ENCODE peak calls at places on chromosomes 6 and 20, in eight cellular contexts. O, V, W, H, T, C, Z and Q are unnamed samples.
A peak's percentile ranks its signal among the peaks of the same experiment; 100 is the strongest.

GRCh38 chr20:62708591-62709536 is at the start of gene NTSR1:
- DNase-seq in O (no peak), V (no peak), W (peak; percentile 45), H (no peak), T (no peak), C (no peak), Z (no peak), Q (no peak)

GRCh38 chr6:27617700-27618689 is 145.1 kb upstream of the ZNF184 start:
- DNase-seq in O (no peak), V (no peak), W (peak; percentile 62), H (no peak), T (no peak), C (peak; percentile 62), Z (peak; percentile 40), Q (peak; percentile 31)

GRCh38 chr6:166588691-166589333 is 2.3 kb upstream of the RAMACL start:
- DNase-seq in O (peak; percentile 83), V (no peak), W (no peak), H (no peak), T (peak; percentile 15), C (no peak), Z (no peak), Q (no peak)

GRCh38 chr6:152380351-152380767 is 256.8 kb downstream of the SYNE1 start:
- DNase-seq in O (no peak), V (no peak), W (no peak), H (no peak), T (no peak), C (no peak), Z (peak; percentile 85), Q (no peak)

GRCh38 chr6:53565886-53566285 is 21.0 kb upstream of the GCLC start:
- DNase-seq in O (no peak), V (no peak), W (no peak), H (no peak), T (no peak), C (no peak), Z (no peak), Q (no peak)

GRCh38 chr6:170286246-170286933 is 4.5 kb downstream of the DLL1 start:
- DNase-seq in O (peak; percentile 82), V (peak; percentile 82), W (peak; percentile 72), H (no peak), T (no peak), C (no peak), Z (no peak), Q (peak; percentile 68)

GRCh38 chr6:31952140-31952805 is 6.4 kb downstream of the CFB start:
- DNase-seq in O (no peak), V (peak; percentile 80), W (peak; percentile 74), H (peak; percentile 37), T (peak; percentile 60), C (no peak), Z (peak; percentile 57), Q (peak; percentile 67)

GRCh38 chr20:17680128-17680835 is 1.8 kb downstream of the RRBP1 start:
- DNase-seq in O (peak; percentile 90), V (peak; percentile 56), W (peak; percentile 27), H (no peak), T (peak; percentile 69), C (no peak), Z (peak; percentile 46), Q (no peak)

GRCh38 chr6:150741633-150742200 is 123.8 kb upstream of the MTHFD1L start:
- DNase-seq in O (no peak), V (no peak), W (no peak), H (no peak), T (no peak), C (peak; percentile 23), Z (peak; percentile 31), Q (peak; percentile 49)

GRCh38 chr6:11002176-11002575 is 41.9 kb downstream of the ELOVL2 start:
- DNase-seq in O (no peak), V (no peak), W (no peak), H (no peak), T (no peak), C (no peak), Z (no peak), Q (no peak)

GRCh38 chr6:57177545-57178225 is 5.6 kb downstream of the BAG2 start:
- DNase-seq in O (peak; percentile 90), V (peak; percentile 70), W (no peak), H (peak; percentile 40), T (no peak), C (no peak), Z (no peak), Q (no peak)

GRCh38 chr6:95572098-95572497 is 5.2 kb upstream of the MANEA start:
- DNase-seq in O (no peak), V (no peak), W (no peak), H (no peak), T (no peak), C (no peak), Z (peak; percentile 11), Q (no peak)

GRCh38 chr6:24719125-24719931 is at the start of gene C6orf62:
- DNase-seq in O (peak; percentile 86), V (peak; percentile 33), W (no peak), H (no peak), T (no peak), C (no peak), Z (peak; percentile 28), Q (peak; percentile 85)

GRCh38 chr6:12119085-12119588 is 107.0 kb downstream of the HIVEP1 start:
- DNase-seq in O (no peak), V (no peak), W (no peak), H (no peak), T (no peak), C (no peak), Z (no peak), Q (peak; percentile 80)

GRCh38 chr6:117483004-117483644 is 650 bp downstream of the DCBLD1 start:
- DNase-seq in O (peak; percentile 88), V (peak; percentile 58), W (peak; percentile 50), H (no peak), T (peak; percentile 12), C (no peak), Z (peak; percentile 64), Q (peak; percentile 43)

GRCh38 chr20:48718914-48719578 is 108.8 kb downstream of the PREX1 start:
- DNase-seq in O (no peak), V (no peak), W (no peak), H (no peak), T (no peak), C (no peak), Z (no peak), Q (no peak)

GRCh38 chr6:108263371-108263770 is 2.5 kb upstream of the SNX3 start:
- DNase-seq in O (no peak), V (no peak), W (no peak), H (no peak), T (no peak), C (no peak), Z (no peak), Q (no peak)

GRCh38 chr6:14943116-14943515 is 302.8 kb upstream of the JARID2 start:
- DNase-seq in O (no peak), V (no peak), W (no peak), H (no peak), T (no peak), C (no peak), Z (no peak), Q (no peak)

GRCh38 chr6:69216127-69216526 is 580.7 kb downstream of the LMBRD1 start:
- DNase-seq in O (no peak), V (no peak), W (no peak), H (no peak), T (no peak), C (no peak), Z (no peak), Q (no peak)

GRCh38 chr6:121506761-121507754 is 71.6 kb downstream of the GJA1 start:
- DNase-seq in O (no peak), V (no peak), W (no peak), H (no peak), T (no peak), C (no peak), Z (no peak), Q (no peak)

GRCh38 chr6:104648347-104648746 is 211.4 kb downstream of the HACE1 start:
- DNase-seq in O (no peak), V (no peak), W (no peak), H (no peak), T (no peak), C (no peak), Z (no peak), Q (no peak)
- TF ChIP-seq POLR2A in O (no peak), V (no peak), W (no peak), H (no peak), T (no peak), C (no peak), Z (no peak), Q (no peak)

GRCh38 chr6:20404641-20405032 is 3.0 kb downstream of the E2F3 start:
- DNase-seq in O (no peak), V (peak; percentile 45), W (peak; percentile 54), H (no peak), T (peak; percentile 42), C (peak; percentile 72), Z (peak; percentile 84), Q (peak; percentile 83)

GRCh38 chr6:20401403-20402180 is at the start of gene E2F3:
- DNase-seq in O (peak; percentile 100), V (peak; percentile 100), W (peak; percentile 98), H (peak; percentile 99), T (peak; percentile 96), C (peak; percentile 100), Z (peak; percentile 100), Q (peak; percentile 100)

GRCh38 chr6:20403766-20404640 is 2.3 kb downstream of the E2F3 start:
- DNase-seq in O (no peak), V (peak; percentile 34), W (peak; percentile 66), H (no peak), T (peak; percentile 22), C (peak; percentile 12), Z (peak; percentile 89), Q (peak; percentile 86)

GRCh38 chr6:20402181-20403079 is 751 bp downstream of the E2F3 start:
- DNase-seq in O (peak; percentile 87), V (peak; percentile 67), W (peak; percentile 69), H (no peak), T (peak; percentile 24), C (peak; percentile 12), Z (peak; percentile 42), Q (peak; percentile 74)

DNA sequence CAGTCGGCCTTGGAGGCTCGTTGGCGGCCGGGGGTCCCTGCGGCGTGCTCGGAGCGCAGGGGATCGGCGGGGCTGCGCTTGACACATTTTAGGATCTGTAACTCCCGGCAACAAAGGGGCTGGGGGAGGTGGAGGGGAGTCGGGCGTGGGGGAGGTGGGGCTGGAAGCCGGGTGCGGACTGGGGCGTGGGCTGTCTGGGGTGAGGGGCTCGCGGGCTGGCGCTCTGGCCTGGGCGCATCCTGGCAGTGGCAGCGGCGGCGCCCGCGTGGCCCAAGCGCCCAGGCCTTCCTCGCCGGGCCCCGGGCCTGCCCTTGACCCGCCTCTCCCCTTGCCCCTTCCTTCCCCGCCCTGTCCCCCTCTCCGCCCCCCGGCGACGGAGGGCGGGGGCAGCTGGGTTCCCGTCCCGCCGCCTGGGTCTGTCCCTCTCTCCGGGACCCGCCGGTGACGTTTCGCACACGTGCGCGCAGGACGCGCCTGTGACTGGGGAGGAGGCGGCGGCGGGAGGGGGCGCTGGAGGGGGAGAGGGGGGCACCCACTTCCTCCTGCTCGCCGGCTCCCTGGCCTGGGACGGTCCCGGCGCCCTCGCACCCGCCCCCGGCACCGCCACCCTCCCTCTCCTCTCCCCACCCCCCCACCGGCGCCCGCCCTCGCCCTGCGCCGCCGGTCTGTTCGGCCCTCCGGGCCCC is 1.5 kb downstream of the E2F3 start:
- DNase-seq in O (peak; percentile 97), V (peak; percentile 88), W (peak; percentile 83), H (peak; percentile 56), T (peak; percentile 80), C (peak; percentile 80), Z (peak; percentile 88), Q (peak; percentile 93)
- TF ChIP-seq POLR2A in O (no peak), V (no peak), W (peak; percentile 45), H (no peak), T (peak; percentile 72), C (no peak), Z (no peak), Q (no peak)

GRCh38 chr6:158816329-158816728 is 2.8 kb downstream of the EZR start:
- DNase-seq in O (peak; percentile 20), V (peak; percentile 34), W (no peak), H (no peak), T (no peak), C (no peak), Z (no peak), Q (no peak)
- TF ChIP-seq POLR2A in O (no peak), V (no peak), W (no peak), H (no peak), T (no peak), C (no peak), Z (no peak), Q (no peak)

GRCh38 chr6:73519943-73520687 is 717 bp downstream of the EEF1A1 start:
- DNase-seq in O (peak; percentile 95), V (peak; percentile 68), W (peak; percentile 71), H (peak; percentile 44), T (no peak), C (no peak), Z (peak; percentile 76), Q (peak; percentile 93)
- TF ChIP-seq POLR2A in O (no peak), V (no peak), W (no peak), H (no peak), T (no peak), C (no peak), Z (no peak), Q (no peak)